ENCODE peak calls at places on chromosomes 5 and 9, in eight cellular contexts. One of them, this sample, is unnamed.

GRCh38 chr9:99008187-99008586 is 64.5 kb downstream of the COL15A1 start:
- DNase-seq in prostate gland: no peak
- DNase-seq in GM12891: no peak
- DNase-seq in stomach: no peak
- DNase-seq in transverse colon: no peak
- DNase-seq in spleen: no peak
- DNase-seq in endothelial cell of umbilical vein: no peak
- DNase-seq in HCT116: no peak
- DNase-seq in this sample: no peak

GRCh38 chr9:96447406-96447805 is 2.6 kb upstream of the HABP4 start:
- DNase-seq in transverse colon: no peak
- DNase-seq in GM12891: no peak
- DNase-seq in stomach: no peak
- DNase-seq in spleen: no peak
- DNase-seq in prostate gland: no peak
- DNase-seq in endothelial cell of umbilical vein: no peak
- DNase-seq in HCT116: no peak
- DNase-seq in this sample: no peak

GRCh38 chr5:10442581-10442980 is 902 bp downstream of the ROPN1L start:
- DNase-seq in endothelial cell of umbilical vein: no peak
- DNase-seq in transverse colon: no peak
- DNase-seq in spleen: no peak
- DNase-seq in HCT116: no peak
- DNase-seq in stomach: no peak
- DNase-seq in prostate gland: no peak
- DNase-seq in GM12891: no peak
- DNase-seq in this sample: no peak

GRCh38 chr5:144436007-144436406 is 265.3 kb downstream of the KCTD16 start:
- DNase-seq in spleen: no peak
- DNase-seq in stomach: no peak
- DNase-seq in GM12891: no peak
- DNase-seq in HCT116: no peak
- DNase-seq in prostate gland: no peak
- DNase-seq in transverse colon: no peak
- DNase-seq in endothelial cell of umbilical vein: no peak
- DNase-seq in this sample: no peak

GRCh38 chr9:117081641-117082317 is 333.1 kb downstream of the ASTN2 start:
- DNase-seq in HCT116: no peak
- DNase-seq in spleen: no peak
- DNase-seq in prostate gland: no peak
- DNase-seq in stomach: no peak
- DNase-seq in endothelial cell of umbilical vein: no peak
- DNase-seq in GM12891: no peak
- DNase-seq in transverse colon: no peak
- DNase-seq in this sample: no peak

GRCh38 chr9:116628706-116629105 is 58.4 kb upstream of the TRIM32 start:
- DNase-seq in GM12891: no peak
- DNase-seq in transverse colon: no peak
- DNase-seq in HCT116: no peak
- DNase-seq in stomach: no peak
- DNase-seq in spleen: no peak
- DNase-seq in prostate gland: no peak
- DNase-seq in endothelial cell of umbilical vein: no peak
- DNase-seq in this sample: no peak

GRCh38 chr5:55509768-55510522 is 24.8 kb downstream of the PLPP1 start:
- DNase-seq in transverse colon: peak
- DNase-seq in HCT116: no peak
- DNase-seq in prostate gland: no peak
- DNase-seq in GM12891: no peak
- DNase-seq in spleen: no peak
- DNase-seq in endothelial cell of umbilical vein: peak
- DNase-seq in stomach: no peak
- DNase-seq in this sample: no peak

GRCh38 chr5:146993876-146994530 is 115.4 kb upstream of the PPP2R2B start:
- DNase-seq in endothelial cell of umbilical vein: no peak
- DNase-seq in stomach: no peak
- DNase-seq in spleen: no peak
- DNase-seq in HCT116: no peak
- DNase-seq in transverse colon: no peak
- DNase-seq in prostate gland: no peak
- DNase-seq in GM12891: no peak
- DNase-seq in this sample: no peak

GRCh38 chr9:114350636-114351396 is 21.1 kb downstream of the ORM2 start:
- DNase-seq in GM12891: no peak
- DNase-seq in prostate gland: no peak
- DNase-seq in spleen: peak
- DNase-seq in HCT116: no peak
- DNase-seq in stomach: no peak
- DNase-seq in endothelial cell of umbilical vein: no peak
- DNase-seq in transverse colon: no peak
- DNase-seq in this sample: no peak

GRCh38 chr9:116020801-116021200 is 132.8 kb upstream of the PAPPA start:
- DNase-seq in spleen: no peak
- DNase-seq in stomach: no peak
- DNase-seq in transverse colon: no peak
- DNase-seq in HCT116: no peak
- DNase-seq in prostate gland: no peak
- DNase-seq in endothelial cell of umbilical vein: no peak
- DNase-seq in GM12891: no peak
- DNase-seq in this sample: no peak

GRCh38 chr9:78298046-78298511 is 1.2 kb downstream of the PSAT1 start:
- DNase-seq in stomach: no peak
- DNase-seq in transverse colon: no peak
- DNase-seq in spleen: no peak
- DNase-seq in prostate gland: no peak
- DNase-seq in HCT116: no peak
- DNase-seq in GM12891: peak
- DNase-seq in endothelial cell of umbilical vein: peak
- DNase-seq in this sample: no peak

GRCh38 chr5:38601843-38602424 is 45.5 kb upstream of the LIFR start:
- DNase-seq in stomach: no peak
- DNase-seq in endothelial cell of umbilical vein: no peak
- DNase-seq in GM12891: no peak
- DNase-seq in spleen: no peak
- DNase-seq in HCT116: peak
- DNase-seq in prostate gland: no peak
- DNase-seq in transverse colon: no peak
- DNase-seq in this sample: no peak

GRCh38 chr5:109034276-109034675 is 286.6 kb downstream of the FER start:
- DNase-seq in HCT116: no peak
- DNase-seq in transverse colon: no peak
- DNase-seq in stomach: no peak
- DNase-seq in spleen: no peak
- DNase-seq in prostate gland: no peak
- DNase-seq in endothelial cell of umbilical vein: no peak
- DNase-seq in GM12891: no peak
- DNase-seq in this sample: no peak

GRCh38 chr5:113760486-113760885 is 247.0 kb downstream of the YTHDC2 start:
- DNase-seq in endothelial cell of umbilical vein: no peak
- DNase-seq in HCT116: no peak
- DNase-seq in stomach: no peak
- DNase-seq in GM12891: no peak
- DNase-seq in spleen: no peak
- DNase-seq in prostate gland: no peak
- DNase-seq in transverse colon: no peak
- DNase-seq in this sample: no peak

GRCh38 chr9:2229109-2229733 is 214.1 kb downstream of the SMARCA2 start:
- DNase-seq in HCT116: no peak
- DNase-seq in transverse colon: no peak
- DNase-seq in stomach: no peak
- DNase-seq in endothelial cell of umbilical vein: peak
- DNase-seq in prostate gland: no peak
- DNase-seq in GM12891: no peak
- DNase-seq in spleen: no peak
- DNase-seq in this sample: no peak

GRCh38 chr5:19928556-19929421 is 59.2 kb downstream of the CDH18 start:
- DNase-seq in spleen: no peak
- DNase-seq in endothelial cell of umbilical vein: peak
- DNase-seq in stomach: no peak
- DNase-seq in transverse colon: no peak
- DNase-seq in GM12891: no peak
- DNase-seq in HCT116: no peak
- DNase-seq in prostate gland: no peak
- DNase-seq in this sample: no peak

GRCh38 chr5:14557203-14557725 is 24.3 kb upstream of the OTULINL start:
- DNase-seq in spleen: no peak
- DNase-seq in prostate gland: no peak
- DNase-seq in transverse colon: peak
- DNase-seq in stomach: no peak
- DNase-seq in GM12891: no peak
- DNase-seq in endothelial cell of umbilical vein: no peak
- DNase-seq in HCT116: no peak
- DNase-seq in this sample: no peak

GRCh38 chr5:110268283-110268682 is 458.2 kb downstream of the TMEM232 start:
- DNase-seq in spleen: no peak
- DNase-seq in transverse colon: no peak
- DNase-seq in GM12891: no peak
- DNase-seq in endothelial cell of umbilical vein: no peak
- DNase-seq in prostate gland: no peak
- DNase-seq in HCT116: no peak
- DNase-seq in stomach: no peak
- DNase-seq in this sample: no peak

GRCh38 chr9:114310471-114311450 is 12.1 kb upstream of the ORM1 start:
- DNase-seq in prostate gland: no peak
- DNase-seq in HCT116: no peak
- DNase-seq in transverse colon: no peak
- DNase-seq in stomach: peak
- DNase-seq in endothelial cell of umbilical vein: no peak
- DNase-seq in spleen: peak
- DNase-seq in GM12891: no peak
- DNase-seq in this sample: no peak

GRCh38 chr9:137398561-137399468 is 24.1 kb downstream of the EXD3 start:
- DNase-seq in spleen: no peak
- DNase-seq in transverse colon: no peak
- DNase-seq in endothelial cell of umbilical vein: no peak
- DNase-seq in prostate gland: no peak
- DNase-seq in HCT116: no peak
- DNase-seq in stomach: no peak
- DNase-seq in GM12891: no peak
- DNase-seq in this sample: no peak

GRCh38 chr5:123790226-123790625 is 278.2 kb downstream of the CSNK1G3 start:
- DNase-seq in stomach: no peak
- DNase-seq in GM12891: no peak
- DNase-seq in transverse colon: no peak
- DNase-seq in spleen: no peak
- DNase-seq in prostate gland: no peak
- DNase-seq in HCT116: no peak
- DNase-seq in endothelial cell of umbilical vein: no peak
- DNase-seq in this sample: no peak

GRCh38 chr5:123787136-123787535 is 275.2 kb downstream of the CSNK1G3 start:
- DNase-seq in GM12891: no peak
- DNase-seq in transverse colon: no peak
- DNase-seq in spleen: no peak
- DNase-seq in HCT116: no peak
- DNase-seq in stomach: no peak
- DNase-seq in prostate gland: no peak
- DNase-seq in endothelial cell of umbilical vein: no peak
- DNase-seq in this sample: no peak

GRCh38 chr5:123786411-123786810 is 274.4 kb downstream of the CSNK1G3 start:
- DNase-seq in stomach: no peak
- DNase-seq in prostate gland: no peak
- DNase-seq in endothelial cell of umbilical vein: no peak
- DNase-seq in transverse colon: no peak
- DNase-seq in GM12891: no peak
- DNase-seq in spleen: no peak
- DNase-seq in HCT116: no peak
- DNase-seq in this sample: no peak

GRCh38 chr5:123785160-123786001 is 273.4 kb downstream of the CSNK1G3 start:
- DNase-seq in spleen: no peak
- DNase-seq in stomach: no peak
- DNase-seq in endothelial cell of umbilical vein: peak
- DNase-seq in prostate gland: no peak
- DNase-seq in transverse colon: peak
- DNase-seq in HCT116: no peak
- DNase-seq in GM12891: no peak
- DNase-seq in this sample: no peak
- TF ChIP-seq POLR2AphosphoS5 in spleen: no peak
- TF ChIP-seq POLR2AphosphoS5 in stomach: no peak
- TF ChIP-seq POLR2AphosphoS5 in endothelial cell of umbilical vein: no peak
- TF ChIP-seq POLR2AphosphoS5 in prostate gland: no peak
- TF ChIP-seq POLR2AphosphoS5 in transverse colon: no peak
- TF ChIP-seq POLR2AphosphoS5 in HCT116: no peak
- TF ChIP-seq POLR2AphosphoS5 in GM12891: no peak
- TF ChIP-seq POLR2AphosphoS5 in this sample: no peak

GRCh38 chr5:179309751-179310320 is 35.4 kb downstream of the ADAMTS2 start:
- DNase-seq in HCT116: no peak
- DNase-seq in stomach: no peak
- DNase-seq in transverse colon: no peak
- DNase-seq in prostate gland: no peak
- DNase-seq in GM12891: no peak
- DNase-seq in endothelial cell of umbilical vein: no peak
- DNase-seq in spleen: peak
- DNase-seq in this sample: no peak
- TF ChIP-seq POLR2A in HCT116: no peak
- TF ChIP-seq POLR2A in stomach: no peak
- TF ChIP-seq POLR2A in transverse colon: no peak
- TF ChIP-seq POLR2A in prostate gland: no peak
- TF ChIP-seq POLR2A in GM12891: no peak
- TF ChIP-seq POLR2A in endothelial cell of umbilical vein: no peak
- TF ChIP-seq POLR2A in spleen: no peak
- TF ChIP-seq POLR2A in this sample: no peak

GRCh38 chr5:67971223-67971830 is 244.2 kb upstream of the PIK3R1 start:
- DNase-seq in HCT116: no peak
- DNase-seq in GM12891: no peak
- DNase-seq in spleen: no peak
- DNase-seq in stomach: no peak
- DNase-seq in transverse colon: peak
- DNase-seq in prostate gland: no peak
- DNase-seq in endothelial cell of umbilical vein: no peak
- DNase-seq in this sample: no peak
- TF ChIP-seq POLR2AphosphoS5 in HCT116: no peak
- TF ChIP-seq POLR2AphosphoS5 in GM12891: no peak
- TF ChIP-seq POLR2AphosphoS5 in spleen: no peak
- TF ChIP-seq POLR2AphosphoS5 in stomach: peak
- TF ChIP-seq POLR2AphosphoS5 in transverse colon: peak
- TF ChIP-seq POLR2AphosphoS5 in prostate gland: peak
- TF ChIP-seq POLR2AphosphoS5 in endothelial cell of umbilical vein: no peak
- TF ChIP-seq POLR2AphosphoS5 in this sample: no peak

DNA sequence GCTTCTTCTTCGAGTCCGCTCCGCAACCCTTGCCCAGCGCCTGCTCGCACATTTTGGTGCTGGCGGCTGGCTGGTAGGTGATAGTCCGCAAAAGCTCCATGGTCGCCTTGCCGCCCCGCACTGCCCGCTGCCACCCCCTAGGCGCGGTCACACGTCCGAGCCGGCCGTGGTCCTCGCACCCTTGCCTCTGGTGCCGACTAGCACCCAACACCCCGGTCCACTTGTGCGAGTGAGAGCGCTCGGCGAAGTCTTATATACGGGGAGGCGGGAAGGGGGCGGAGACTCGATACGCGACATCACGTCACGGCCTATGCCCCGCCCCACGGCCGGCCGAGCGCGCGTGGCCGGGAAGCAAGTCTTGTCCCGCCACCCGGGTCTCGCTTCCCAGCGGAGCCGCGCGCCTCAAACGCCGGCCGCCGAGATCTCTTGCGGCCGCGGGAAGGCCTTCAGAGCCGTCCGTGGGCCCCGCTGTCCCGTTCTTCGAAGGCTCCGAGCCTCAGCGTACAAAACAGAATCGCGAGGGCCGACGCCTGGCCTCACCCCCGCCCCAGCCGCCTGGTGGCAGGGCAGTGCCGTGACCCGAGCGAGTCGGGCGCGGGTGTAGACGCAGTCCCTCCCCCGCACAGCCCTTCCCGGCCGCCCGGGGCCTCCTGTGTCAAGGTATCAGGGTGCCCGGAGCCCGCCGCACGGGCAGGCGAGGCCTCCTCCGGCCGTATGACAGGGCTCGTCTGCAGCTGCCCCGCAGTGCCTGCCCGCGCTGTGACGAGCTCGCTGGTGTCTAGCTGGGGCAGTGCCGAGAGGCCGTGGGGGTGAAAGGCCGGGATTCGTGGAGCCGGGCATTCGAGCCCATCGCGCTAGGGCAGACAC is at the start of gene PLK2:
- DNase-seq in HCT116: peak
- DNase-seq in prostate gland: peak
- DNase-seq in stomach: peak
- DNase-seq in transverse colon: peak
- DNase-seq in endothelial cell of umbilical vein: peak
- DNase-seq in spleen: peak
- DNase-seq in GM12891: peak
- DNase-seq in this sample: peak
- TF ChIP-seq POLR2A in HCT116: peak
- TF ChIP-seq POLR2A in prostate gland: peak
- TF ChIP-seq POLR2A in stomach: no peak
- TF ChIP-seq POLR2A in transverse colon: peak
- TF ChIP-seq POLR2A in endothelial cell of umbilical vein: peak
- TF ChIP-seq POLR2A in spleen: peak
- TF ChIP-seq POLR2A in GM12891: no peak
- TF ChIP-seq POLR2A in this sample: peak